ENCODE peak calls at places on chromosomes 11 and 22, in four cellular contexts. One of them, this sample, is unnamed.
A peak's percentile ranks its signal among the peaks of the same experiment; 100 is the strongest.

GRCh38 chr22:17772249-17772962 is 1.9 kb downstream of the BID start:
- DNase-seq in IMR-90: peak; percentile 42
- DNase-seq in K562: no peak
- DNase-seq in GM12878: no peak
- DNase-seq in this sample: no peak

GRCh38 chr11:75536786-75537629 is 11.3 kb upstream of the GDPD5 start:
- DNase-seq in GM12878: peak; percentile 82
- DNase-seq in IMR-90: peak; percentile 41
- DNase-seq in K562: peak; percentile 52
- DNase-seq in this sample: no peak

GRCh38 chr11:11171285-11171684 is 181.8 kb downstream of the CSNK2A3 start:
- DNase-seq in K562: no peak
- DNase-seq in IMR-90: peak; percentile 4
- DNase-seq in GM12878: no peak
- DNase-seq in this sample: no peak

GRCh38 chr22:17734197-17734596 is 40.1 kb downstream of the BID start:
- DNase-seq in IMR-90: peak; percentile 87
- DNase-seq in GM12878: peak; percentile 8
- DNase-seq in K562: no peak
- DNase-seq in this sample: peak; percentile 30

GRCh38 chr22:24175160-24175808 is 6.0 kb upstream of the SUSD2 start:
- DNase-seq in K562: peak; percentile 67
- DNase-seq in IMR-90: peak; percentile 72
- DNase-seq in GM12878: no peak
- DNase-seq in this sample: peak; percentile 65

GRCh38 chr11:30585067-30585891 is 874 bp downstream of the MPPED2 start:
- DNase-seq in GM12878: no peak
- DNase-seq in K562: no peak
- DNase-seq in IMR-90: no peak
- DNase-seq in this sample: no peak

GRCh38 chr11:71179877-71180276 is 72.5 kb downstream of the SHANK2 start:
- DNase-seq in IMR-90: no peak
- DNase-seq in GM12878: no peak
- DNase-seq in K562: no peak
- DNase-seq in this sample: no peak

GRCh38 chr11:61488651-61489291 is 19.8 kb upstream of the LRRC10B start:
- DNase-seq in K562: peak; percentile 48
- DNase-seq in IMR-90: no peak
- DNase-seq in GM12878: no peak
- DNase-seq in this sample: no peak

GRCh38 chr22:20216863-20217499 is 51.1 kb downstream of the RTN4R start:
- DNase-seq in IMR-90: no peak
- DNase-seq in GM12878: no peak
- DNase-seq in K562: no peak
- DNase-seq in this sample: no peak

GRCh38 chr11:76096552-76096951 is 109.8 kb downstream of the WNT11 start:
- DNase-seq in GM12878: no peak
- DNase-seq in IMR-90: no peak
- DNase-seq in K562: no peak
- DNase-seq in this sample: no peak

GRCh38 chr11:18726040-18726439 is at the start of gene IGSF22:
- DNase-seq in GM12878: no peak
- DNase-seq in IMR-90: no peak
- DNase-seq in K562: no peak
- DNase-seq in this sample: no peak

GRCh38 chr11:117175104-117175503 is 3.4 kb upstream of the SIDT2 start:
- DNase-seq in K562: no peak
- DNase-seq in GM12878: no peak
- DNase-seq in IMR-90: no peak
- DNase-seq in this sample: no peak

GRCh38 chr11:5235364-5236095 is 1.2 kb upstream of the HBD start:
- DNase-seq in GM12878: no peak
- DNase-seq in IMR-90: no peak
- DNase-seq in K562: no peak
- DNase-seq in this sample: no peak

GRCh38 chr22:32985899-32986772 is 72.0 kb downstream of the SYN3 start:
- DNase-seq in K562: peak; percentile 67
- DNase-seq in IMR-90: peak; percentile 71
- DNase-seq in GM12878: no peak
- DNase-seq in this sample: peak; percentile 8

GRCh38 chr22:29664731-29665130 is 55.1 kb upstream of the CABP7 start:
- DNase-seq in IMR-90: peak; percentile 40
- DNase-seq in K562: no peak
- DNase-seq in GM12878: no peak
- DNase-seq in this sample: no peak

GRCh38 chr22:46738642-46738960 is 549 bp upstream of the CERK start:
- DNase-seq in K562: no peak
- DNase-seq in GM12878: no peak
- DNase-seq in IMR-90: no peak
- DNase-seq in this sample: no peak

GRCh38 chr22:39900306-39901227 is at the start of gene GRAP2:
- DNase-seq in K562: no peak
- DNase-seq in IMR-90: no peak
- DNase-seq in GM12878: peak; percentile 94
- DNase-seq in this sample: no peak

GRCh38 chr11:47498584-47499152 is 49.7 kb upstream of the RAPSN start:
- DNase-seq in GM12878: no peak
- DNase-seq in IMR-90: no peak
- DNase-seq in K562: no peak
- DNase-seq in this sample: peak; percentile 6

GRCh38 chr11:82796970-82797594 is 63.4 kb upstream of the FAM181B start:
- DNase-seq in K562: no peak
- DNase-seq in IMR-90: no peak
- DNase-seq in GM12878: no peak
- DNase-seq in this sample: no peak

GRCh38 chr11:82792822-82793569 is 59.3 kb upstream of the FAM181B start:
- DNase-seq in GM12878: no peak
- DNase-seq in K562: peak; percentile 54
- DNase-seq in IMR-90: no peak
- DNase-seq in this sample: peak; percentile 73

GRCh38 chr11:82792319-82792718 is 58.7 kb upstream of the FAM181B start:
- DNase-seq in IMR-90: no peak
- DNase-seq in GM12878: no peak
- DNase-seq in K562: no peak
- DNase-seq in this sample: no peak

GRCh38 chr11:82791779-82792178 is 58.1 kb upstream of the FAM181B start:
- DNase-seq in K562: peak; percentile 77
- DNase-seq in GM12878: no peak
- DNase-seq in IMR-90: no peak
- DNase-seq in this sample: no peak

GRCh38 chr11:82794490-82794889 is 60.8 kb upstream of the FAM181B start:
- DNase-seq in K562: no peak
- DNase-seq in IMR-90: no peak
- DNase-seq in GM12878: no peak
- DNase-seq in this sample: peak; percentile 71
- H2AFZ ChIP-seq in K562: no peak overlapping the region
- H2AFZ ChIP-seq in IMR-90: no peak overlapping the region
- H2AFZ ChIP-seq in GM12878: no peak overlapping the region
- H2AFZ ChIP-seq in this sample: peak overlapping the region; percentile 62

DNA sequence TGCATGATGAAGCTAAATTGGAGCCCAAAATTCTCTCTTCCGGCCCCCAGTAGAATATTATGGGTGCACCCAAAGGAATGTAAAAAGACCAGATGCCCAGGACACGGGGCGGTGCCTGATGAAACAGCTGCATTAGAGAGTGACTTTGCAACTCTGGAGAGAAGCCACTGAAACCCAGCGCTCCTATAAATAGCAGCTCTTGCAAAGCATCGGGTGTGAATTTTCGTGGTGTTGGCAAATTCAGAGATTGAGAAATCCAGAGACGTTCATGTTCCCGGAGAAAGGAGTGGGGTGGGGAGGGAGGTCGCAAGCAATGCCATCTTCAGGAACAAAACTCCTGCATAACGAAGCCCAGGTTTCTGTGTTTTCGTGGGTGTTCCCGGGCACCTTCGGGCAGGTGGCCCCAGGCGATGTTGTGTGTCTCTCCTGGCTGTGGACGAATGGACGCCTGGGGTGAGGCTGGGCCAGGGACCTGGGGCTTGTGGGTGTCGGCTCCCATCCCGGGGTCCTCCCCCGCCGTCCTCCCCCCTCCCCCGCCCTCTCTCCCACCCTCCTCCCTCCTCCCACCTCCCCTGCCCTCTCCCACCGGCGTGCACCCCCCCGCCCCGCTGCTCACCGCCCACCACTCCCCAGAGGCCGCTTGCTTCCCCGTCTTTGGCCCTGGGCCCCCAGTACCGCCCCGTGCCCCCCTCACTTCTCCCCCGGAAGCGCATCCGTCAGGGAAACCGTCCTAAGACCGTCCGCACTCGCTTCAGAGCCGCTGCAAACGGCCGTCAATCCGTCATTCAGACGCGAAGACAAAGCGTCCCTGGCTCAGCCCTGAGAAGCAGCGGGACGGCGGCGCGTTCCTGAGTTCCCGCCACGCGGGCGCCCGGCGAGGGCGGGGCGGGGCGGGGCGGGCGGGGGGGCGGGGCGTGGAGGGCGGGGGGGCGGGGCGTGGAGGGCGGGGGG is 26.7 kb upstream of the TOLLIP start:
- DNase-seq in GM12878: no peak
- DNase-seq in K562: peak; percentile 82
- DNase-seq in IMR-90: peak; percentile 71
- DNase-seq in this sample: no peak
- TF ChIP-seq POLR2A in GM12878: peak; percentile 53
- TF ChIP-seq POLR2A in K562: no peak
- TF ChIP-seq POLR2A in IMR-90: no peak
- TF ChIP-seq POLR2A in this sample: no peak

GRCh38 chr11:1750840-1751520 is 585 bp upstream of the IFITM10 start:
- DNase-seq in IMR-90: no peak
- DNase-seq in GM12878: no peak
- DNase-seq in K562: peak; percentile 17
- DNase-seq in this sample: no peak

GRCh38 chr11:1751521-1751921 is 1.1 kb upstream of the IFITM10 start:
- DNase-seq in K562: no peak
- DNase-seq in IMR-90: no peak
- DNase-seq in GM12878: no peak
- DNase-seq in this sample: no peak

GRCh38 chr11:1749787-1750351 is 526 bp downstream of the IFITM10 start:
- DNase-seq in GM12878: no peak
- DNase-seq in K562: peak; percentile 13
- DNase-seq in IMR-90: peak; percentile 78
- DNase-seq in this sample: no peak

GRCh38 chr11:1749020-1749758 is 1.2 kb downstream of the IFITM10 start:
- DNase-seq in IMR-90: no peak
- DNase-seq in K562: no peak
- DNase-seq in GM12878: no peak
- DNase-seq in this sample: no peak

DNA sequence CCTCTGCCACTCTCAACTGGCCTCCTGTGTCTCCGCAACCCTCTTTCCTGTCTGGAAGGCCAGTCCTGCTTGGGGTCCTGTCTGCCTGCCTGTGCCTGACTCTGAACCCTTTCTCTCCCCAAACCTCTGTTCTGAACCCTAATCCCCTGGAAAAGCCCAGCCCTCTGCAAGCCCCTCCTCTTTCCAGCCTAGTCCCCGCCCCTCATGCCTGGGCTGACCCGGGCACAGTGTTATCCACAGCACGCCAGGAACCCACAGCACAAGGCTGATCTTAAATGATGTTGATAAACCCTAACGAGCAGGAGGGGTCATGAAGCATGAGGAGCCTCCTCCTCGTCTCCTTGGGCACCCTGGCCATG is at the start of gene IFITM10:
- DNase-seq in IMR-90: no peak
- DNase-seq in K562: peak; percentile 44
- DNase-seq in GM12878: no peak
- DNase-seq in this sample: no peak
- TF ChIP-seq FOS in IMR-90: no peak
- TF ChIP-seq FOS in K562: no peak
- TF ChIP-seq FOS in GM12878: no peak
- TF ChIP-seq FOS in this sample: no peak

GRCh38 chr11:69484427-69485259 is 3.2 kb downstream of the LINC01488 start:
- DNase-seq in GM12878: no peak
- DNase-seq in K562: no peak
- DNase-seq in IMR-90: no peak
- DNase-seq in this sample: no peak
- H2AFZ ChIP-seq in GM12878: no peak overlapping the region
- H2AFZ ChIP-seq in K562: no peak overlapping the region
- H2AFZ ChIP-seq in IMR-90: peak overlapping the region; percentile 36
- H2AFZ ChIP-seq in this sample: no peak overlapping the region

GRCh38 chr11:65172600-65172999 is 2.6 kb downstream of the SPDYC start:
- DNase-seq in GM12878: no peak
- DNase-seq in K562: no peak
- DNase-seq in IMR-90: no peak
- DNase-seq in this sample: no peak

GRCh38 chr11:65165847-65166317 is 4.2 kb upstream of the SPDYC start:
- DNase-seq in GM12878: no peak
- DNase-seq in IMR-90: no peak
- DNase-seq in K562: no peak
- DNase-seq in this sample: no peak

GRCh38 chr11:65166893-65167292 is 3.1 kb upstream of the SPDYC start:
- DNase-seq in IMR-90: no peak
- DNase-seq in GM12878: no peak
- DNase-seq in K562: no peak
- DNase-seq in this sample: no peak

GRCh38 chr11:65170058-65170534 is at the start of gene SPDYC:
- DNase-seq in IMR-90: no peak
- DNase-seq in K562: peak; percentile 96
- DNase-seq in GM12878: no peak
- DNase-seq in this sample: no peak

DNA sequence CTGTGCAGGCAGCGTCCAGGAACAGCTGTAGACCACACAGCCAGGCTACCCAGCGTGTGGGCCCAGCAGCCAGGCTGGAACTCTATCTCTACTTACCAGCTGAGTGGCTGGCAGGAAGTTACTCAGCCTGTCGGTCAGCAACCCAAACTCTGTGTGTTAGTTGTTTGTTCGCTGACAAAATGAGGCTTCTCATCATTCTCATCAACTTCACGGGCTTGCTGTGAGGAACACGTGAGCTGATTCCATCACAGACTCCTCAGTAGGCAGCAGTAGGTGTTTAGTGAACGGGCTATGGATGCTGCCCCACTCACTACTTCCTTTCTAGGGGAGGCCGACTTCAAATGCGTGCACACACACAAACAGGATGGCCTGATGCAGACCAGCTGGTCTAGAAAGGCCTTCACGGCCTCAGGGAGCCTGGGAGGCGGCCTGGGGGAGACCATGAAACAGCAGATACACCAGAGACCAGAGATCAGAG is 830 bp upstream of the SPDYC start:
- DNase-seq in K562: peak; percentile 36
- DNase-seq in IMR-90: peak; percentile 55
- DNase-seq in GM12878: no peak
- DNase-seq in this sample: peak; percentile 88
- TF ChIP-seq POLR2A in K562: no peak
- TF ChIP-seq POLR2A in IMR-90: no peak
- TF ChIP-seq POLR2A in GM12878: peak; percentile 52
- TF ChIP-seq POLR2A in this sample: peak; percentile 69